ENCODE peak calls at places on chromosome 19, in five cellular contexts. One of them, this sample, is unnamed.

GRCh38 chr19:9674669-9675357 is at the start of gene ZNF562:
- DNase-seq in omental fat pad: peak
- DNase-seq in left lung: peak
- DNase-seq in body of pancreas: peak
- DNase-seq in nephron progenitor cell: peak
- DNase-seq in this sample: peak

GRCh38 chr19:51127755-51128154 is 3.0 kb downstream of the SIGLEC9 start:
- DNase-seq in omental fat pad: no peak
- DNase-seq in left lung: no peak
- DNase-seq in body of pancreas: peak
- DNase-seq in nephron progenitor cell: no peak
- DNase-seq in this sample: no peak

GRCh38 chr19:6955082-6955481 is 66.1 kb downstream of the MBD3L2B start:
- DNase-seq in omental fat pad: no peak
- DNase-seq in left lung: no peak
- DNase-seq in body of pancreas: no peak
- DNase-seq in nephron progenitor cell: no peak
- DNase-seq in this sample: no peak

GRCh38 chr19:15869109-15869555 is 28.7 kb downstream of the CYP4F2 start:
- DNase-seq in omental fat pad: no peak
- DNase-seq in left lung: no peak
- DNase-seq in body of pancreas: peak
- DNase-seq in nephron progenitor cell: no peak
- DNase-seq in this sample: no peak

GRCh38 chr19:14114854-14115253 is 2.7 kb downstream of the PRKACA start:
- DNase-seq in omental fat pad: no peak
- DNase-seq in left lung: peak
- DNase-seq in body of pancreas: peak
- DNase-seq in nephron progenitor cell: peak
- DNase-seq in this sample: peak

GRCh38 chr19:18634612-18635290 is 2.1 kb upstream of the KLHL26 start:
- DNase-seq in omental fat pad: no peak
- DNase-seq in left lung: no peak
- DNase-seq in body of pancreas: no peak
- DNase-seq in nephron progenitor cell: no peak
- DNase-seq in this sample: no peak

GRCh38 chr19:41646589-41647204 is 19.8 kb upstream of the CEACAM4 start:
- DNase-seq in omental fat pad: no peak
- DNase-seq in left lung: peak
- DNase-seq in body of pancreas: peak
- DNase-seq in nephron progenitor cell: peak
- DNase-seq in this sample: no peak

GRCh38 chr19:41226874-41227390 is 7.9 kb downstream of the AXL start:
- DNase-seq in omental fat pad: no peak
- DNase-seq in left lung: no peak
- DNase-seq in body of pancreas: no peak
- DNase-seq in nephron progenitor cell: no peak
- DNase-seq in this sample: no peak

GRCh38 chr19:16518061-16518460 is 21.9 kb downstream of the C19orf44 start:
- DNase-seq in omental fat pad: no peak
- DNase-seq in left lung: no peak
- DNase-seq in body of pancreas: no peak
- DNase-seq in nephron progenitor cell: no peak
- DNase-seq in this sample: no peak

GRCh38 chr19:13707901-13708300 is 56.4 kb upstream of the MRI1 start:
- DNase-seq in omental fat pad: no peak
- DNase-seq in left lung: no peak
- DNase-seq in body of pancreas: no peak
- DNase-seq in nephron progenitor cell: no peak
- DNase-seq in this sample: no peak

GRCh38 chr19:17929056-17929455 is 3.8 kb upstream of the CCDC124 start:
- DNase-seq in omental fat pad: no peak
- DNase-seq in left lung: no peak
- DNase-seq in body of pancreas: no peak
- DNase-seq in nephron progenitor cell: no peak
- DNase-seq in this sample: no peak

GRCh38 chr19:1780272-1780957 is 27.1 kb downstream of the ONECUT3 start:
- DNase-seq in omental fat pad: no peak
- DNase-seq in left lung: no peak
- DNase-seq in body of pancreas: no peak
- DNase-seq in nephron progenitor cell: no peak
- DNase-seq in this sample: no peak
- TF ChIP-seq CTCF in omental fat pad: no peak
- TF ChIP-seq CTCF in left lung: no peak
- TF ChIP-seq CTCF in body of pancreas: no peak
- TF ChIP-seq CTCF in nephron progenitor cell: no peak
- TF ChIP-seq CTCF in this sample: no peak

GRCh38 chr19:33214621-33215020 is 11.0 kb downstream of the SLC7A10 start:
- DNase-seq in omental fat pad: no peak
- DNase-seq in left lung: peak
- DNase-seq in body of pancreas: no peak
- DNase-seq in nephron progenitor cell: peak
- DNase-seq in this sample: no peak
- TF ChIP-seq CTCF in omental fat pad: no peak
- TF ChIP-seq CTCF in left lung: no peak
- TF ChIP-seq CTCF in body of pancreas: no peak
- TF ChIP-seq CTCF in nephron progenitor cell: peak
- TF ChIP-seq CTCF in this sample: no peak

DNA sequence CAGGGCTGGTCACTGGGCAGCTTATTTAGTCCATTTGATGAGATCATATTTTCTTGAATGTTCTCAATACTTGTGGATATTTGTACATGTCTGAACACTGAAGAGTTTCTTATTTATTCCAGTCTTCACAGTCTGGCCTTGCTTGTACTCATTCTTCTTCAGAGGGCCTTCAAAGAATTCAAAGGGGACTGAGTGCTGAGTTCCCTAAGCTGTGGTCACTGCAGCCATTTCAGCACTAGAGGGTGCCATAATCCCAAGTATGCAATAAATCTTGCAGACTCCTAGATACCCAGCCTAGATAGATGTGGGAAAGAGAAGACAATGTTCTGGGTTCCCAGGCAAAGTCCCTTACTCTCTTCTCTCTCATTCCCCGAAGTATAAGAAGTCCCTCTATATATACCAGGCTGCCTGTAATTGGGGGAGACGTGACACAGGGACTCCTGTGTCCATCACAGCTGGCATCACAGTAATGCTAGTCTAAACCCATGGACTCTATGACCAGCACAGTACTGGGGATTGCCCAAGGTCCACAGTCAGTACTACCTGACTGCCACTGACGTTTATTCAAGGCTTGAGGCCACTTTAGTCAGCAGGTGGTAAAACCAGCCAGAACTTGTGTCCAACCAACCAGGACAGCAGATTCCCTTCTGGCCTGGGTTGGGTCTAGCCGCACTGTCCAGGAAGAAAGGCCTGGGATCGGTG is 8.9 kb upstream of the VN1R1 start:
- DNase-seq in omental fat pad: no peak
- DNase-seq in left lung: no peak
- DNase-seq in body of pancreas: no peak
- DNase-seq in nephron progenitor cell: no peak
- DNase-seq in this sample: no peak
- TF ChIP-seq CTCF in omental fat pad: no peak
- TF ChIP-seq CTCF in left lung: no peak
- TF ChIP-seq CTCF in body of pancreas: no peak
- TF ChIP-seq CTCF in nephron progenitor cell: no peak
- TF ChIP-seq CTCF in this sample: peak

GRCh38 chr19:11261902-11262839 is at the start of gene DOCK6:
- DNase-seq in omental fat pad: no peak
- DNase-seq in left lung: peak
- DNase-seq in body of pancreas: peak
- DNase-seq in nephron progenitor cell: peak
- DNase-seq in this sample: no peak
- TF ChIP-seq CTCF in omental fat pad: no peak
- TF ChIP-seq CTCF in left lung: no peak
- TF ChIP-seq CTCF in body of pancreas: peak
- TF ChIP-seq CTCF in nephron progenitor cell: no peak
- TF ChIP-seq CTCF in this sample: no peak

GRCh38 chr19:36082916-36083315 is 28.0 kb upstream of the OVOL3 start:
- DNase-seq in omental fat pad: no peak
- DNase-seq in left lung: no peak
- DNase-seq in body of pancreas: no peak
- DNase-seq in nephron progenitor cell: no peak
- DNase-seq in this sample: no peak
- TF ChIP-seq CTCF in omental fat pad: no peak
- TF ChIP-seq CTCF in left lung: no peak
- TF ChIP-seq CTCF in body of pancreas: no peak
- TF ChIP-seq CTCF in nephron progenitor cell: no peak
- TF ChIP-seq CTCF in this sample: no peak

GRCh38 chr19:30374791-30375650 is 2.8 kb downstream of the ZNF536 start:
- DNase-seq in omental fat pad: no peak
- DNase-seq in left lung: no peak
- DNase-seq in body of pancreas: no peak
- DNase-seq in nephron progenitor cell: peak
- DNase-seq in this sample: no peak
- TF ChIP-seq CTCF in omental fat pad: no peak
- TF ChIP-seq CTCF in left lung: no peak
- TF ChIP-seq CTCF in body of pancreas: no peak
- TF ChIP-seq CTCF in nephron progenitor cell: no peak
- TF ChIP-seq CTCF in this sample: no peak